ENCODE peak calls at places on chromosomes 11 and 22, in six cellular contexts. V, C, X, T, I and F are unnamed samples.

GRCh38 chr11:111115890-111116289 is 129.6 kb upstream of the POU2AF2 start:
- DNase-seq in V (no peak), T (no peak), C (no peak), X (no peak), I (no peak), F (no peak)

GRCh38 chr11:28049338-28050216 is 58.4 kb downstream of the KIF18A start:
- DNase-seq in V (no peak), I (no peak), C (no peak), X (peak), T (no peak), F (no peak)

GRCh38 chr22:35601743-35602633 is 15.1 kb downstream of the MB start:
- DNase-seq in C (no peak), I (no peak), V (no peak), T (peak), X (peak), F (no peak)

GRCh38 chr11:91932151-91932821 is 292.3 kb upstream of the FAT3 start:
- DNase-seq in T (no peak), X (no peak), I (no peak), V (peak), C (peak), F (no peak)

GRCh38 chr22:40189979-40190378 is 12.3 kb downstream of the TNRC6B start:
- DNase-seq in X (no peak), I (no peak), T (no peak), V (no peak), C (no peak), F (no peak)

GRCh38 chr11:34758262-34758661 is 137.4 kb downstream of the EHF start:
- DNase-seq in T (no peak), V (no peak), C (no peak), I (no peak), X (no peak), F (no peak)

GRCh38 chr11:116558504-116559252 is 214.1 kb downstream of the BUD13 start:
- DNase-seq in X (peak), T (no peak), V (no peak), C (no peak), I (no peak), F (no peak)

GRCh38 chr11:853682-854448 is 11.2 kb downstream of the TSPAN4 start:
- DNase-seq in C (no peak), I (no peak), X (no peak), V (no peak), T (no peak), F (no peak)

GRCh38 chr11:35160248-35160820 is 21.4 kb downstream of the CD44 start:
- DNase-seq in V (no peak), C (no peak), I (no peak), X (no peak), T (no peak), F (no peak)

GRCh38 chr22:49161002-49161850 is 666.4 kb downstream of the BRD1 start:
- DNase-seq in I (no peak), V (no peak), C (no peak), X (no peak), T (no peak), F (no peak)

GRCh38 chr22:38016182-38017078 is 32.1 kb upstream of the SOX10 start:
- DNase-seq in C (no peak), V (peak), T (no peak), I (no peak), X (no peak), F (no peak)

GRCh38 chr11:68008381-68009337 is 1.5 kb upstream of the ALDH3B1 start:
- DNase-seq in I (no peak), T (peak), C (no peak), V (peak), X (no peak), F (no peak)

GRCh38 chr22:42895087-42895486 is 38.0 kb upstream of the ARFGAP3 start:
- DNase-seq in I (peak), X (no peak), V (no peak), T (no peak), C (no peak), F (peak)

GRCh38 chr22:36764060-36764459 is 11.9 kb downstream of the IFT27 start:
- DNase-seq in V (peak), C (no peak), T (no peak), X (no peak), I (no peak), F (no peak)

GRCh38 chr11:110296226-110297081 is at the start of gene RDX:
- DNase-seq in X (peak), I (peak), C (no peak), T (peak), V (peak), F (peak)

GRCh38 chr11:93814966-93815633 is 31.0 kb downstream of the MED17 start:
- DNase-seq in C (no peak), X (peak), I (no peak), T (no peak), V (no peak), F (no peak)

GRCh38 chr11:77510095-77510494 is 36.2 kb upstream of the PAK1 start:
- DNase-seq in I (no peak), X (no peak), C (no peak), V (no peak), T (no peak), F (no peak)

GRCh38 chr22:50734986-50735738 is 2.8 kb upstream of the ACR start:
- DNase-seq in C (no peak), X (no peak), V (peak), I (no peak), T (no peak), F (no peak)

GRCh38 chr22:48754611-48755331 is 1072.9 kb downstream of the BRD1 start:
- DNase-seq in C (no peak), V (peak), T (no peak), X (no peak), I (no peak), F (no peak)

GRCh38 chr11:11584446-11584810 is 37.4 kb downstream of the GALNT18 start:
- DNase-seq in V (no peak), I (no peak), C (peak), X (peak), T (no peak), F (no peak)

GRCh38 chr11:114607753-114608459 is 12.3 kb upstream of the NXPE4 start:
- DNase-seq in T (no peak), V (no peak), I (no peak), C (no peak), X (no peak), F (no peak)

GRCh38 chr11:65429069-65429681 is 6.6 kb downstream of the NEAT1 start:
- DNase-seq in T (peak), V (peak), C (peak), I (no peak), X (peak), F (no peak)

GRCh38 chr22:48757581-48757980 is 1070.1 kb downstream of the BRD1 start:
- DNase-seq in T (peak), I (no peak), X (no peak), C (no peak), V (peak), F (peak)

GRCh38 chr11:119805663-119806062 is 76.7 kb upstream of the NECTIN1 start:
- DNase-seq in V (no peak), C (no peak), X (no peak), T (no peak), I (no peak), F (no peak)

GRCh38 chr11:1211838-1212237 is 11.0 kb upstream of the MUC5B start:
- DNase-seq in T (no peak), I (no peak), V (no peak), X (no peak), C (no peak), F (no peak)

GRCh38 chr11:99098751-99099150 is 78.0 kb downstream of the CNTN5 start:
- DNase-seq in X (no peak), V (no peak), T (no peak), C (no peak), I (peak), F (peak)

GRCh38 chr22:26170795-26171194 is 1.5 kb downstream of the SEZ6L start:
- DNase-seq in I (no peak), T (no peak), V (no peak), C (no peak), X (no peak), F (peak)

GRCh38 chr11:94193288-94193687 is 64.6 kb downstream of the PANX1 start:
- DNase-seq in T (no peak), C (no peak), V (no peak), X (peak), I (no peak), F (no peak)

GRCh38 chr11:67780056-67780455 is 105.6 kb upstream of the ALDH3B2 start:
- DNase-seq in T (no peak), C (no peak), X (no peak), V (no peak), I (no peak), F (no peak)

GRCh38 chr11:12765428-12765827 is 91.2 kb downstream of the TEAD1 start:
- DNase-seq in I (no peak), T (no peak), X (no peak), C (no peak), V (no peak), F (no peak)

GRCh38 chr22:20750461-20751184 is 23.3 kb upstream of the SERPIND1 start:
- DNase-seq in I (peak), X (peak), C (peak), V (peak), T (peak), F (peak)

GRCh38 chr11:116828632-116829524 is 829 bp upstream of the APOC3 start:
- DNase-seq in I (no peak), T (no peak), V (no peak), X (no peak), C (no peak), F (no peak)

GRCh38 chr11:94281321-94281720 is 23.1 kb upstream of the IZUMO1R start:
- DNase-seq in X (no peak), C (no peak), V (no peak), T (no peak), I (no peak), F (no peak)

GRCh38 chr11:70762810-70763209 is 364.5 kb downstream of the CTTN start:
- DNase-seq in C (no peak), X (no peak), I (no peak), V (no peak), T (no peak), F (no peak)

GRCh38 chr11:70761906-70762196 is 363.5 kb downstream of the CTTN start:
- DNase-seq in X (no peak), T (no peak), C (no peak), I (no peak), V (no peak), F (no peak)

GRCh38 chr11:70760416-70761020 is 362.2 kb downstream of the CTTN start:
- DNase-seq in C (no peak), T (no peak), V (no peak), I (no peak), X (no peak), F (no peak)

GRCh38 chr11:70759846-70760245 is 361.5 kb downstream of the CTTN start:
- DNase-seq in I (no peak), X (no peak), T (no peak), V (no peak), C (no peak), F (no peak)

DNA sequence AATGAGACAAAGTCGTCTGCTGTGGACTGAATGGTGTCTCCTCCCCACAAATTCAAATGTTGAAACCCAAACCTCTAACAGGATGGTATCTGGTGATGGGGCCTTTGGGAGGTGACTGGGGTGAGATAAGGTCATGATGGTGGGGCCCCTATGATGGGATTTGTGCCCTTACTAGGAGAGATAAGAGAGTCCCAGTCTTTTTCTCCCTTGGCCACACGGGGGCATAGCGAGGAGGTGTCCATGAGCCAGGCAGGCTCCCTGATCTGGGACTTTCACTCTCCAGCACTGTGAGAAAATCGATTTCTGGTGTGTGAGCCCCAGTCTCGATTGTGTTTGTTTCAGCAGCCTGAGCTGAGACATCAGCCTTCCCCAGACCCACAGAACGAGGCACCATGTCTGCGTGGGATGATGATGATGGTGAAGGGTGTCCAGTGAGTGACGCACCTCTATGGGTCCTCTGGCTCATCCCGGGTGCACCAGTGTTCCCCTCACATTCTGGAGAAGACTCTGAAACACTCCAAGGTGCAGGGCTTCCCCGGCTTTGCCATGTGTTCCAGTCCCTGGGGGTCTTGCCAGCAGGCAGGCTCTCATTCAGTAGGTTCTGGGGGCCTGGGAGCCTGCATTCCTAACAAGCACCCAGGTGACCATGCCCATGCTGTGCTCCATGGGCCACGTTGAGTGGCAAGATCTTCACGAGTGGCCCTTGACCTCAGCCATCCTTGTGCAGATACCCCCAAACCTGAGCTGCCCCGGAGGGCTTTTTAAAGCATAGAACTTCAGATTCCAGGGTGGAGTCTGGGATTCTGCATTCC is 363.0 kb downstream of the CTTN start:
- DNase-seq in V (no peak), T (no peak), X (no peak), C (no peak), I (no peak), F (no peak)
- TF ChIP-seq CTCF in V (no peak), T (no peak), X (no peak), C (peak), I (no peak), F (no peak)

GRCh38 chr11:122115520-122116343 is at the start of gene BLID:
- DNase-seq in V (peak), T (peak), C (no peak), I (no peak), X (peak), F (no peak)
- TF ChIP-seq CTCF in V (no peak), T (peak), C (peak), I (peak), X (peak), F (peak)

DNA sequence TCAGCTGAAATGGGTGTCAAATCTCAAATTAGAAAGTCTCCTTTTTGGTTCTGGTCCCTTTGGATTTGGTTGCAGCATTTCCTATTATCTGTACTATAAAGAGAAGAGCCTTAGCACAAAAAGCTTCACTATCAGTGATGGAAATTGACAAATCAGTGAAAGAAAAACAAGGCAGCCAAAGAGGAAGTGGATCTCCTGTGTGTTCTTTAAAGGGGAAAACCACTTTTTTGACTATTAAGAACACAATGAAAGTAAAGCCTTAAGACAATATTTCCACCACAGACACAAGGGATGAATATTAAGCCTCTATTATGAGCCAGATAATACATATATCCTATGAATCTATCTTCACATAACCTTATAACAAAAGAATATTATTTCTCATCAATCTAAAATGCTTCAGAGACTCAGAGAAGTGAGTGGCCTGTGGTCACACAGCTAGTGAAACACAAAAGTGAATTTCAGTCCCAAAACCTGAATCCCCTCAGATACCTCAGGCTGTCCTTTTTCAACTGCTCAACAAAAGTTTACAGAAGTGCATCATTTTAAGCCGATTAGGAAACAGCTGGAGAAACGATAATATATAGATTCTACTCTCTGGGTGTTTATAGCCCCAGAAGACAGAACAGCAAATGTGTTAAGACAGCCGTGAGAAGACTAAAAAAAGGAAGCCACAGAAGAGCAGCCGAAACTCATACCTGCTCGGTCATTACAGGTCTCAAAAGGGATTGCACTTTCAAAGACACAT is 24.4 kb upstream of the FSHB start:
- DNase-seq in C (no peak), V (no peak), X (no peak), I (peak), T (no peak), F (peak)
- TF ChIP-seq CTCF in C (no peak), V (no peak), X (no peak), I (no peak), T (no peak), F (no peak)

GRCh38 chr11:69883292-69884255 is 64.4 kb upstream of the FGF3 start:
- DNase-seq in X (no peak), V (no peak), T (no peak), C (no peak), I (no peak), F (no peak)

GRCh38 chr11:69882270-69882608 is 63.0 kb upstream of the FGF3 start:
- DNase-seq in T (no peak), V (no peak), C (no peak), I (no peak), X (no peak), F (no peak)

GRCh38 chr11:69880803-69881445 is 61.7 kb upstream of the FGF3 start:
- DNase-seq in C (no peak), V (peak), X (no peak), I (no peak), T (no peak), F (no peak)

GRCh38 chr11:69880041-69880802 is 61.0 kb upstream of the FGF3 start:
- DNase-seq in I (no peak), C (no peak), T (no peak), X (no peak), V (peak), F (no peak)

DNA sequence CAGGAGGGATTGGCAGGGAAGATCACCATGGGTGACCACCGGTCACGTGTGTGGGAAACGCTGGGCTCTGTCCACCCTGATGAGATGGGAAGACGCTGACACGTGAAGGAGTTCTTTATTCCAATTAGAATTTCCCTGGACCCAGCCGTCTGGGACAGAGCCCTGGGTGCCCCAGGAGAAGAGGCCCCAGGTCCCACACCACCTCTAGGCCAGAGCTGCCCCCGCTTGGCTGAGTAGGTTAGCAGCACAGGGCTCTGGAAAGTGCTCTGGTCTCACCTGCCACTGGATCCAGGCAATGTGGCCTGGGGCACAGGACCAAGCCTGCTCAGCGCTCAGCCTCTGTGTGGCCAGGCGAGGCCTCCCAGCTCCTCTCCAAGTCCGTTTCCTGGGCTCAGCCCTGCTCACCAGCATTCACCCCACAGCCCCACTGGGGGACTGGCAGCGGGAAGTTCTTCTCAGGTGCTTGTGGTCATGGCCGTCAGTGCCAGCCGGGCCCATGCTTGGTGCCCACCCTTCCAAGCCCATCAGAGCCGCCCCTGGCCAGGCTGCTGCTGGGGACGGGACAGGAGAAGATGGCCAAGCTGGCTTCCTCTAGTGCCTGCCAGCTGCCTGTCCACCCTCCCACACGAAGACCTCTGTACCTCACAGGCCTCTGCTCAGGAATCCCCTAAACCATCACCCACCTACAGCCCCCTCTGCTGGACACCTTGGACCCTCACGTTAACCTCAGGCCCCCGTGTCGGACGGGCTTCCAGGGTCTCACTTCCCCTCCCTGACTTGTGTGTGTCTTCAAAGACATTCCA is 62.5 kb upstream of the FGF3 start:
- DNase-seq in T (no peak), X (no peak), V (no peak), C (no peak), I (no peak), F (no peak)
- TF ChIP-seq CTCF in T (no peak), X (peak), V (no peak), C (no peak), I (no peak), F (no peak)

DNA sequence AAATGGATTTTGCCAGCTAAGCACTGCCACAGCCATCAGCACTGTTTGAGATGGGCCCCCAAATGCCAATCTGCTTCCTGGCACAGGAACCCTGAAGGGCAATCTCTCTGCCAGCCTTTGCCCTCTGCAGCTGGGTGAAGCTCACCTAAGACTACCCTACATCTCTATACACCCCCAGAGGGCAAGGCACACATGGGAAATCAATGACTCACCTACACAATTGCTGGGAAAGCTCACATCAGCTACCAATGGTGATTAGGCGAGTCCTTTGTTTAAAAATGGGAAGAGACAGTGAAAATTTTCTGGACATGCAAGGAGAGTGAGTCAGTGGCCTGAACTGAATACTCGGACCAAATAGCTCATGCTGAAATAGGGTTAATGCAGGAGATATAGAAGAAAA is 12.6 kb upstream of the PRDM11 start:
- DNase-seq in V (no peak), C (no peak), T (no peak), X (no peak), I (no peak), F (no peak)
- TF ChIP-seq CTCF in V (no peak), C (no peak), T (no peak), X (no peak), I (no peak), F (no peak)